ENCODE peak calls at places on chromosomes 6 and 20, in six cellular contexts. One of them, this sample, is unnamed.

GRCh38 chr6:88380083-88380482 is 213.9 kb upstream of the CNR1 start:
- DNase-seq in neural progenitor cell: no peak
- DNase-seq in activated gamma-delta T cell: no peak
- DNase-seq in globus pallidus: peak
- DNase-seq in stimulated activated CD4-positive, alpha-beta T cell treated with anti-CD3 and anti-CD28 coated beads, Interleukin-12 subunit alpha, Interleukin-12 subunit beta, amount 100 ng/mL, for 24 hours: no peak
- DNase-seq in colonic mucosa: no peak
- DNase-seq in this sample: no peak

GRCh38 chr6:51531623-51532022 is 555.8 kb downstream of the PKHD1 start:
- DNase-seq in neural progenitor cell: peak
- DNase-seq in activated gamma-delta T cell: no peak
- DNase-seq in globus pallidus: no peak
- DNase-seq in stimulated activated CD4-positive, alpha-beta T cell treated with anti-CD3 and anti-CD28 coated beads, Interleukin-12 subunit alpha, Interleukin-12 subunit beta, amount 100 ng/mL, for 24 hours: no peak
- DNase-seq in colonic mucosa: no peak
- DNase-seq in this sample: no peak

GRCh38 chr6:14123331-14124105 is 5.9 kb downstream of the CD83 start:
- DNase-seq in neural progenitor cell: no peak
- DNase-seq in activated gamma-delta T cell: no peak
- DNase-seq in globus pallidus: peak
- DNase-seq in stimulated activated CD4-positive, alpha-beta T cell treated with anti-CD3 and anti-CD28 coated beads, Interleukin-12 subunit alpha, Interleukin-12 subunit beta, amount 100 ng/mL, for 24 hours: no peak
- DNase-seq in colonic mucosa: no peak
- DNase-seq in this sample: no peak

GRCh38 chr6:165931675-165932074 is 236.0 kb downstream of the TBXT start:
- DNase-seq in neural progenitor cell: no peak
- DNase-seq in activated gamma-delta T cell: no peak
- DNase-seq in globus pallidus: no peak
- DNase-seq in stimulated activated CD4-positive, alpha-beta T cell treated with anti-CD3 and anti-CD28 coated beads, Interleukin-12 subunit alpha, Interleukin-12 subunit beta, amount 100 ng/mL, for 24 hours: no peak
- DNase-seq in colonic mucosa: no peak
- DNase-seq in this sample: no peak

GRCh38 chr6:123529058-123529457 is 107.7 kb downstream of the TRDN start:
- DNase-seq in neural progenitor cell: no peak
- DNase-seq in activated gamma-delta T cell: no peak
- DNase-seq in globus pallidus: no peak
- DNase-seq in stimulated activated CD4-positive, alpha-beta T cell treated with anti-CD3 and anti-CD28 coated beads, Interleukin-12 subunit alpha, Interleukin-12 subunit beta, amount 100 ng/mL, for 24 hours: no peak
- DNase-seq in colonic mucosa: no peak
- DNase-seq in this sample: no peak

GRCh38 chr6:10269814-10270472 is 144.9 kb downstream of the TFAP2A start:
- DNase-seq in neural progenitor cell: no peak
- DNase-seq in activated gamma-delta T cell: no peak
- DNase-seq in globus pallidus: no peak
- DNase-seq in stimulated activated CD4-positive, alpha-beta T cell treated with anti-CD3 and anti-CD28 coated beads, Interleukin-12 subunit alpha, Interleukin-12 subunit beta, amount 100 ng/mL, for 24 hours: no peak
- DNase-seq in colonic mucosa: no peak
- DNase-seq in this sample: no peak

GRCh38 chr6:148746363-148747144 is at the start of gene UST:
- DNase-seq in neural progenitor cell: peak
- DNase-seq in activated gamma-delta T cell: peak
- DNase-seq in globus pallidus: peak
- DNase-seq in stimulated activated CD4-positive, alpha-beta T cell treated with anti-CD3 and anti-CD28 coated beads, Interleukin-12 subunit alpha, Interleukin-12 subunit beta, amount 100 ng/mL, for 24 hours: peak
- DNase-seq in colonic mucosa: peak
- DNase-seq in this sample: peak

GRCh38 chr20:38024496-38024895 is 8.8 kb downstream of the TTI1 start:
- DNase-seq in neural progenitor cell: no peak
- DNase-seq in activated gamma-delta T cell: no peak
- DNase-seq in globus pallidus: no peak
- DNase-seq in stimulated activated CD4-positive, alpha-beta T cell treated with anti-CD3 and anti-CD28 coated beads, Interleukin-12 subunit alpha, Interleukin-12 subunit beta, amount 100 ng/mL, for 24 hours: no peak
- DNase-seq in colonic mucosa: no peak
- DNase-seq in this sample: no peak

GRCh38 chr6:70667711-70668498 is at the start of gene SMAP1:
- DNase-seq in neural progenitor cell: peak
- DNase-seq in activated gamma-delta T cell: peak
- DNase-seq in globus pallidus: peak
- DNase-seq in stimulated activated CD4-positive, alpha-beta T cell treated with anti-CD3 and anti-CD28 coated beads, Interleukin-12 subunit alpha, Interleukin-12 subunit beta, amount 100 ng/mL, for 24 hours: peak
- DNase-seq in colonic mucosa: peak
- DNase-seq in this sample: peak

GRCh38 chr6:101585501-101585900 is 192.0 kb downstream of the GRIK2 start:
- DNase-seq in neural progenitor cell: no peak
- DNase-seq in activated gamma-delta T cell: no peak
- DNase-seq in globus pallidus: no peak
- DNase-seq in stimulated activated CD4-positive, alpha-beta T cell treated with anti-CD3 and anti-CD28 coated beads, Interleukin-12 subunit alpha, Interleukin-12 subunit beta, amount 100 ng/mL, for 24 hours: no peak
- DNase-seq in colonic mucosa: no peak
- DNase-seq in this sample: no peak

GRCh38 chr20:62875419-62876355 is 14.1 kb upstream of the TCFL5 start:
- DNase-seq in neural progenitor cell: peak
- DNase-seq in activated gamma-delta T cell: no peak
- DNase-seq in globus pallidus: peak
- DNase-seq in stimulated activated CD4-positive, alpha-beta T cell treated with anti-CD3 and anti-CD28 coated beads, Interleukin-12 subunit alpha, Interleukin-12 subunit beta, amount 100 ng/mL, for 24 hours: no peak
- DNase-seq in colonic mucosa: peak
- DNase-seq in this sample: peak

GRCh38 chr6:13787146-13787545 is 27.2 kb downstream of the MCUR1 start:
- DNase-seq in neural progenitor cell: peak
- DNase-seq in activated gamma-delta T cell: no peak
- DNase-seq in globus pallidus: no peak
- DNase-seq in stimulated activated CD4-positive, alpha-beta T cell treated with anti-CD3 and anti-CD28 coated beads, Interleukin-12 subunit alpha, Interleukin-12 subunit beta, amount 100 ng/mL, for 24 hours: no peak
- DNase-seq in colonic mucosa: no peak
- DNase-seq in this sample: no peak

GRCh38 chr6:9131201-9131600 is 695.9 kb upstream of the SLC35B3 start:
- DNase-seq in neural progenitor cell: no peak
- DNase-seq in activated gamma-delta T cell: no peak
- DNase-seq in globus pallidus: no peak
- DNase-seq in stimulated activated CD4-positive, alpha-beta T cell treated with anti-CD3 and anti-CD28 coated beads, Interleukin-12 subunit alpha, Interleukin-12 subunit beta, amount 100 ng/mL, for 24 hours: no peak
- DNase-seq in colonic mucosa: no peak
- DNase-seq in this sample: no peak

GRCh38 chr20:19121463-19121862 is 91.0 kb upstream of the SLC24A3 start:
- DNase-seq in neural progenitor cell: no peak
- DNase-seq in activated gamma-delta T cell: no peak
- DNase-seq in globus pallidus: no peak
- DNase-seq in stimulated activated CD4-positive, alpha-beta T cell treated with anti-CD3 and anti-CD28 coated beads, Interleukin-12 subunit alpha, Interleukin-12 subunit beta, amount 100 ng/mL, for 24 hours: no peak
- DNase-seq in colonic mucosa: peak
- DNase-seq in this sample: peak